ENCODE peak calls at places on chromosomes 13 and 19, in nine cellular contexts. One of them, this sample, is unnamed.

GRCh38 chr19:44951179-44952159 is 3.7 kb upstream of the CLPTM1 start:
- DNase-seq in stimulated activated CD8-positive, alpha-beta memory T cell treated with anti-CD3 and anti-CD28 coated beads, Interleukin-4, amount 100 ng/mL, for 4 hours: peak
- DNase-seq in NCI-H446: peak
- DNase-seq in AG10803: peak
- DNase-seq in T-helper 17 cell: peak
- DNase-seq in iris pigment epithelial cell: peak
- DNase-seq in colonic mucosa: peak
- DNase-seq in stimulated activated naive CD4-positive, alpha-beta T cell: peak
- DNase-seq in activated CD4-positive, alpha-beta T cell treated with anti-CD3 and anti-CD28 coated beads for 24 hours: peak
- DNase-seq in this sample: peak

GRCh38 chr13:78638216-78638615 is 20.7 kb downstream of the OBI1 start:
- DNase-seq in colonic mucosa: no peak
- DNase-seq in AG10803: no peak
- DNase-seq in NCI-H446: no peak
- DNase-seq in activated CD4-positive, alpha-beta T cell treated with anti-CD3 and anti-CD28 coated beads for 24 hours: no peak
- DNase-seq in T-helper 17 cell: no peak
- DNase-seq in stimulated activated naive CD4-positive, alpha-beta T cell: no peak
- DNase-seq in stimulated activated CD8-positive, alpha-beta memory T cell treated with anti-CD3 and anti-CD28 coated beads, Interleukin-4, amount 100 ng/mL, for 4 hours: no peak
- DNase-seq in iris pigment epithelial cell: no peak
- DNase-seq in this sample: no peak

GRCh38 chr13:33280923-33281322 is 4.6 kb downstream of the STARD13 start:
- DNase-seq in activated CD4-positive, alpha-beta T cell treated with anti-CD3 and anti-CD28 coated beads for 24 hours: no peak
- DNase-seq in T-helper 17 cell: no peak
- DNase-seq in stimulated activated naive CD4-positive, alpha-beta T cell: no peak
- DNase-seq in AG10803: no peak
- DNase-seq in colonic mucosa: no peak
- DNase-seq in stimulated activated CD8-positive, alpha-beta memory T cell treated with anti-CD3 and anti-CD28 coated beads, Interleukin-4, amount 100 ng/mL, for 4 hours: no peak
- DNase-seq in NCI-H446: no peak
- DNase-seq in iris pigment epithelial cell: peak
- DNase-seq in this sample: no peak

GRCh38 chr19:662207-662961 is 630 bp downstream of the RNF126 start:
- DNase-seq in NCI-H446: no peak
- DNase-seq in T-helper 17 cell: peak
- DNase-seq in AG10803: peak
- DNase-seq in stimulated activated CD8-positive, alpha-beta memory T cell treated with anti-CD3 and anti-CD28 coated beads, Interleukin-4, amount 100 ng/mL, for 4 hours: peak
- DNase-seq in activated CD4-positive, alpha-beta T cell treated with anti-CD3 and anti-CD28 coated beads for 24 hours: peak
- DNase-seq in colonic mucosa: peak
- DNase-seq in stimulated activated naive CD4-positive, alpha-beta T cell: peak
- DNase-seq in iris pigment epithelial cell: peak
- DNase-seq in this sample: peak

GRCh38 chr19:15331419-15332310 is 674 bp downstream of the BRD4 start:
- DNase-seq in AG10803: peak
- DNase-seq in stimulated activated CD8-positive, alpha-beta memory T cell treated with anti-CD3 and anti-CD28 coated beads, Interleukin-4, amount 100 ng/mL, for 4 hours: peak
- DNase-seq in activated CD4-positive, alpha-beta T cell treated with anti-CD3 and anti-CD28 coated beads for 24 hours: peak
- DNase-seq in T-helper 17 cell: peak
- DNase-seq in NCI-H446: no peak
- DNase-seq in stimulated activated naive CD4-positive, alpha-beta T cell: peak
- DNase-seq in iris pigment epithelial cell: peak
- DNase-seq in colonic mucosa: peak
- DNase-seq in this sample: peak

GRCh38 chr19:55372316-55373081 is 2.2 kb upstream of the IL11 start:
- DNase-seq in AG10803: peak
- DNase-seq in T-helper 17 cell: no peak
- DNase-seq in NCI-H446: no peak
- DNase-seq in stimulated activated CD8-positive, alpha-beta memory T cell treated with anti-CD3 and anti-CD28 coated beads, Interleukin-4, amount 100 ng/mL, for 4 hours: no peak
- DNase-seq in colonic mucosa: no peak
- DNase-seq in activated CD4-positive, alpha-beta T cell treated with anti-CD3 and anti-CD28 coated beads for 24 hours: no peak
- DNase-seq in iris pigment epithelial cell: no peak
- DNase-seq in stimulated activated naive CD4-positive, alpha-beta T cell: no peak
- DNase-seq in this sample: no peak

GRCh38 chr19:55418185-55418584 is 10.6 kb upstream of the UBE2S start:
- DNase-seq in activated CD4-positive, alpha-beta T cell treated with anti-CD3 and anti-CD28 coated beads for 24 hours: no peak
- DNase-seq in T-helper 17 cell: peak
- DNase-seq in colonic mucosa: peak
- DNase-seq in stimulated activated naive CD4-positive, alpha-beta T cell: peak
- DNase-seq in iris pigment epithelial cell: peak
- DNase-seq in stimulated activated CD8-positive, alpha-beta memory T cell treated with anti-CD3 and anti-CD28 coated beads, Interleukin-4, amount 100 ng/mL, for 4 hours: no peak
- DNase-seq in NCI-H446: peak
- DNase-seq in AG10803: peak
- DNase-seq in this sample: peak

GRCh38 chr13:32911506-32911905 is 104.7 kb upstream of the KL start:
- DNase-seq in activated CD4-positive, alpha-beta T cell treated with anti-CD3 and anti-CD28 coated beads for 24 hours: no peak
- DNase-seq in T-helper 17 cell: no peak
- DNase-seq in stimulated activated CD8-positive, alpha-beta memory T cell treated with anti-CD3 and anti-CD28 coated beads, Interleukin-4, amount 100 ng/mL, for 4 hours: no peak
- DNase-seq in colonic mucosa: no peak
- DNase-seq in stimulated activated naive CD4-positive, alpha-beta T cell: no peak
- DNase-seq in NCI-H446: no peak
- DNase-seq in AG10803: peak
- DNase-seq in iris pigment epithelial cell: peak
- DNase-seq in this sample: peak

GRCh38 chr19:10214784-10215183 is 16.3 kb downstream of the S1PR2 start:
- DNase-seq in NCI-H446: no peak
- DNase-seq in T-helper 17 cell: no peak
- DNase-seq in iris pigment epithelial cell: peak
- DNase-seq in AG10803: peak
- DNase-seq in colonic mucosa: no peak
- DNase-seq in stimulated activated CD8-positive, alpha-beta memory T cell treated with anti-CD3 and anti-CD28 coated beads, Interleukin-4, amount 100 ng/mL, for 4 hours: no peak
- DNase-seq in activated CD4-positive, alpha-beta T cell treated with anti-CD3 and anti-CD28 coated beads for 24 hours: no peak
- DNase-seq in stimulated activated naive CD4-positive, alpha-beta T cell: no peak
- DNase-seq in this sample: peak

GRCh38 chr19:11192957-11193939 is 4.1 kb downstream of the KANK2 start:
- DNase-seq in NCI-H446: no peak
- DNase-seq in activated CD4-positive, alpha-beta T cell treated with anti-CD3 and anti-CD28 coated beads for 24 hours: no peak
- DNase-seq in AG10803: no peak
- DNase-seq in stimulated activated naive CD4-positive, alpha-beta T cell: no peak
- DNase-seq in stimulated activated CD8-positive, alpha-beta memory T cell treated with anti-CD3 and anti-CD28 coated beads, Interleukin-4, amount 100 ng/mL, for 4 hours: no peak
- DNase-seq in colonic mucosa: no peak
- DNase-seq in T-helper 17 cell: no peak
- DNase-seq in iris pigment epithelial cell: no peak
- DNase-seq in this sample: no peak

GRCh38 chr13:76719955-76720354 is 166.2 kb downstream of the KCTD12 start:
- DNase-seq in stimulated activated CD8-positive, alpha-beta memory T cell treated with anti-CD3 and anti-CD28 coated beads, Interleukin-4, amount 100 ng/mL, for 4 hours: no peak
- DNase-seq in colonic mucosa: no peak
- DNase-seq in T-helper 17 cell: no peak
- DNase-seq in stimulated activated naive CD4-positive, alpha-beta T cell: no peak
- DNase-seq in activated CD4-positive, alpha-beta T cell treated with anti-CD3 and anti-CD28 coated beads for 24 hours: no peak
- DNase-seq in AG10803: no peak
- DNase-seq in NCI-H446: no peak
- DNase-seq in iris pigment epithelial cell: no peak
- DNase-seq in this sample: no peak

GRCh38 chr13:99798756-99799155 is 172.8 kb downstream of the ZIC5 start:
- DNase-seq in AG10803: no peak
- DNase-seq in stimulated activated CD8-positive, alpha-beta memory T cell treated with anti-CD3 and anti-CD28 coated beads, Interleukin-4, amount 100 ng/mL, for 4 hours: no peak
- DNase-seq in T-helper 17 cell: no peak
- DNase-seq in iris pigment epithelial cell: no peak
- DNase-seq in activated CD4-positive, alpha-beta T cell treated with anti-CD3 and anti-CD28 coated beads for 24 hours: no peak
- DNase-seq in NCI-H446: no peak
- DNase-seq in stimulated activated naive CD4-positive, alpha-beta T cell: no peak
- DNase-seq in colonic mucosa: no peak
- DNase-seq in this sample: no peak

GRCh38 chr13:99386911-99387788 is 80.0 kb upstream of the GPR183 start:
- DNase-seq in AG10803: no peak
- DNase-seq in NCI-H446: no peak
- DNase-seq in stimulated activated naive CD4-positive, alpha-beta T cell: peak
- DNase-seq in iris pigment epithelial cell: peak
- DNase-seq in colonic mucosa: peak
- DNase-seq in activated CD4-positive, alpha-beta T cell treated with anti-CD3 and anti-CD28 coated beads for 24 hours: peak
- DNase-seq in T-helper 17 cell: peak
- DNase-seq in stimulated activated CD8-positive, alpha-beta memory T cell treated with anti-CD3 and anti-CD28 coated beads, Interleukin-4, amount 100 ng/mL, for 4 hours: peak
- DNase-seq in this sample: no peak

GRCh38 chr19:5719274-5719960 is 529 bp downstream of the LONP1 start:
- DNase-seq in activated CD4-positive, alpha-beta T cell treated with anti-CD3 and anti-CD28 coated beads for 24 hours: no peak
- DNase-seq in iris pigment epithelial cell: peak
- DNase-seq in NCI-H446: no peak
- DNase-seq in AG10803: peak
- DNase-seq in colonic mucosa: no peak
- DNase-seq in stimulated activated CD8-positive, alpha-beta memory T cell treated with anti-CD3 and anti-CD28 coated beads, Interleukin-4, amount 100 ng/mL, for 4 hours: no peak
- DNase-seq in stimulated activated naive CD4-positive, alpha-beta T cell: no peak
- DNase-seq in T-helper 17 cell: peak
- DNase-seq in this sample: no peak

GRCh38 chr13:111335263-111335662 is 14.8 kb downstream of the TEX29 start:
- DNase-seq in colonic mucosa: no peak
- DNase-seq in NCI-H446: no peak
- DNase-seq in AG10803: no peak
- DNase-seq in T-helper 17 cell: no peak
- DNase-seq in iris pigment epithelial cell: no peak
- DNase-seq in stimulated activated naive CD4-positive, alpha-beta T cell: no peak
- DNase-seq in activated CD4-positive, alpha-beta T cell treated with anti-CD3 and anti-CD28 coated beads for 24 hours: no peak
- DNase-seq in stimulated activated CD8-positive, alpha-beta memory T cell treated with anti-CD3 and anti-CD28 coated beads, Interleukin-4, amount 100 ng/mL, for 4 hours: no peak
- DNase-seq in this sample: no peak

GRCh38 chr13:99153219-99153618 is 47.4 kb upstream of the UBAC2 start:
- DNase-seq in activated CD4-positive, alpha-beta T cell treated with anti-CD3 and anti-CD28 coated beads for 24 hours: no peak
- DNase-seq in stimulated activated CD8-positive, alpha-beta memory T cell treated with anti-CD3 and anti-CD28 coated beads, Interleukin-4, amount 100 ng/mL, for 4 hours: no peak
- DNase-seq in T-helper 17 cell: no peak
- DNase-seq in iris pigment epithelial cell: peak
- DNase-seq in stimulated activated naive CD4-positive, alpha-beta T cell: no peak
- DNase-seq in NCI-H446: no peak
- DNase-seq in AG10803: peak
- DNase-seq in colonic mucosa: no peak
- DNase-seq in this sample: peak

GRCh38 chr19:46392252-46392801 is 21.0 kb downstream of the CCDC8 start:
- DNase-seq in NCI-H446: no peak
- DNase-seq in T-helper 17 cell: no peak
- DNase-seq in colonic mucosa: no peak
- DNase-seq in iris pigment epithelial cell: peak
- DNase-seq in stimulated activated naive CD4-positive, alpha-beta T cell: no peak
- DNase-seq in AG10803: peak
- DNase-seq in stimulated activated CD8-positive, alpha-beta memory T cell treated with anti-CD3 and anti-CD28 coated beads, Interleukin-4, amount 100 ng/mL, for 4 hours: no peak
- DNase-seq in activated CD4-positive, alpha-beta T cell treated with anti-CD3 and anti-CD28 coated beads for 24 hours: no peak
- DNase-seq in this sample: peak

GRCh38 chr19:18304496-18305312 is 18.2 kb downstream of the LSM4 start:
- DNase-seq in iris pigment epithelial cell: peak
- DNase-seq in T-helper 17 cell: peak
- DNase-seq in colonic mucosa: peak
- DNase-seq in NCI-H446: no peak
- DNase-seq in stimulated activated naive CD4-positive, alpha-beta T cell: peak
- DNase-seq in activated CD4-positive, alpha-beta T cell treated with anti-CD3 and anti-CD28 coated beads for 24 hours: peak
- DNase-seq in stimulated activated CD8-positive, alpha-beta memory T cell treated with anti-CD3 and anti-CD28 coated beads, Interleukin-4, amount 100 ng/mL, for 4 hours: peak
- DNase-seq in AG10803: peak
- DNase-seq in this sample: peak

GRCh38 chr19:17779281-17779930 is 15.5 kb upstream of the B3GNT3 start:
- DNase-seq in activated CD4-positive, alpha-beta T cell treated with anti-CD3 and anti-CD28 coated beads for 24 hours: no peak
- DNase-seq in iris pigment epithelial cell: peak
- DNase-seq in colonic mucosa: peak
- DNase-seq in stimulated activated naive CD4-positive, alpha-beta T cell: no peak
- DNase-seq in T-helper 17 cell: no peak
- DNase-seq in AG10803: peak
- DNase-seq in stimulated activated CD8-positive, alpha-beta memory T cell treated with anti-CD3 and anti-CD28 coated beads, Interleukin-4, amount 100 ng/mL, for 4 hours: no peak
- DNase-seq in NCI-H446: no peak
- DNase-seq in this sample: no peak

GRCh38 chr13:22940736-22941135 is 240.0 kb upstream of the SGCG start:
- DNase-seq in T-helper 17 cell: no peak
- DNase-seq in stimulated activated naive CD4-positive, alpha-beta T cell: no peak
- DNase-seq in activated CD4-positive, alpha-beta T cell treated with anti-CD3 and anti-CD28 coated beads for 24 hours: no peak
- DNase-seq in AG10803: no peak
- DNase-seq in stimulated activated CD8-positive, alpha-beta memory T cell treated with anti-CD3 and anti-CD28 coated beads, Interleukin-4, amount 100 ng/mL, for 4 hours: no peak
- DNase-seq in colonic mucosa: no peak
- DNase-seq in NCI-H446: no peak
- DNase-seq in iris pigment epithelial cell: no peak
- DNase-seq in this sample: no peak